ENCODE peak calls at places on chromosomes 4 and X, in seven cellular contexts. H is PC-9; L is A549; J is CD8-positive, alpha-beta memory T cell; W is right cardiac atrium; S is effector memory CD4-positive, alpha-beta T cell; M is body of pancreas. N is an unnamed sample.

GRCh38 chr4:89164400-89164799 is 53.1 kb downstream of the TIGD2 start:
- DNase-seq in W (no peak), H (no peak), M (no peak), S (no peak), L (no peak), J (no peak), N (no peak)

GRCh38 chr4:187268940-187269339 is 545.3 kb upstream of the FAT1 start:
- DNase-seq in S (no peak), J (no peak), L (no peak), M (no peak), W (no peak), H (no peak), N (no peak)

GRCh38 chr4:55321707-55322264 is 24.3 kb upstream of the SRD5A3 start:
- DNase-seq in H (peak; percentile 60), W (peak; percentile 84), J (no peak), L (peak; percentile 25), M (peak; percentile 64), S (peak; percentile 11), N (peak; percentile 76)

GRCh38 chrX:155094468-155095061 is 23.3 kb downstream of the BRCC3 start:
- DNase-seq in L (no peak), H (peak; percentile 7), J (peak; percentile 33), M (no peak), W (no peak), S (no peak), N (peak; percentile 25)

GRCh38 chrX:77275392-77275791 is 171.8 kb upstream of the FGF16 start:
- DNase-seq in W (no peak), J (no peak), M (no peak), H (no peak), S (no peak), L (no peak), N (no peak)

GRCh38 chr4:10205223-10205622 is 88.6 kb upstream of the WDR1 start:
- DNase-seq in H (no peak), S (no peak), J (no peak), L (no peak), W (no peak), M (no peak), N (no peak)

GRCh38 chrX:31981546-31982062 is 909.8 kb upstream of the FTHL17 start:
- DNase-seq in S (no peak), H (no peak), J (no peak), L (no peak), W (no peak), M (no peak), N (no peak)

GRCh38 chrX:84363054-84363453 is 139.2 kb downstream of the HDX start:
- DNase-seq in M (no peak), S (no peak), W (no peak), H (no peak), L (no peak), J (no peak), N (no peak)

GRCh38 chrX:138031715-138032114 is 465.8 kb downstream of the ZIC3 start:
- DNase-seq in J (no peak), W (no peak), S (no peak), L (no peak), H (no peak), M (no peak), N (no peak)

DNA sequence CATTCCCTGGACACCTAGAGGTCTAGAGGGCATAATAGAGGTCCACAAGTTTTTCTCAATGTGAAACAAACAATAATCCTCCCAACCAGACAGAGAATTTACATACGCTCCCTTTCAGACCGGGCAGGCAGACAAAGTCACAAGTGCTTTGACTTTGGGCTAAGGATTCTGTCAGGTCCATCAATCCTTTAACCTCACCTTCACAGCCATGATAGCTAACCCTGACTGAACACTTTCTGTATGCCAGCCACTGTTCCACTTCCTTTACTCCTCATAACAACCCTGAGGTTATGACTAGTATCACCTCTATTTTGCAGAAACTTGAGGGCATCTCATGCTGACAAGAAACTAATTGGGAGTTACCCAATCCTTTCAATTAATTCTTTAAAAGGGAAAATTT is 118.8 kb upstream of the AFF2 start:
- DNase-seq in J (no peak), W (no peak), M (no peak), S (no peak), L (no peak), H (no peak), N (peak; percentile 3)
- H3K27ac ChIP-seq in J (peak overlapping the region; percentile 29), W (no peak overlapping the region), M (no peak overlapping the region), S (peak overlapping the region; percentile 60), L (no peak overlapping the region), H (no peak overlapping the region), N (peak overlapping the region; percentile 74)

DNA sequence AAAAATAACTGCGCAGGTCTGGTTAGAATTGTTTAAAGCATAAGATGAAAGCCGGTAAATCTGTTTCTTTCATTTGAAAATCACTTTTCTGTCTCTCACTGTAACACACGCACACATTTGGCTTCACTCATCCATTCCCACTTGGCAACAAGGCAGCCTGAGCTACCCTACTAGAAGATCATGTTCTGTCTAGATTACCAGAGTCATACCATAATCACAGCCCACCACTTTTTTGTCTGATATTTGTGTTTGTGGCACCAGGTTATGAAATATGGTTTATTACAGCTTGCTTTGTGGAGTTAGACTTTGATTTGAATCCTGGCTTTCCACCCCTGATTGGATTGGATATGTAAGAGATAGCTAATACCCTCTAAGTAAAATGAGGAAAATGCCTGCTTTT is 2.2 kb downstream of the USO1 start:
- DNase-seq in L (no peak), M (no peak), J (no peak), W (no peak), H (no peak), S (no peak), N (no peak)
- H3K4me3 ChIP-seq in L (peak overlapping the region; percentile 68), M (no peak overlapping the region), J (peak overlapping the region; percentile 36), W (peak overlapping the region; percentile 75), H (peak overlapping the region; percentile 69), S (no peak overlapping the region), N (no peak overlapping the region)

DNA sequence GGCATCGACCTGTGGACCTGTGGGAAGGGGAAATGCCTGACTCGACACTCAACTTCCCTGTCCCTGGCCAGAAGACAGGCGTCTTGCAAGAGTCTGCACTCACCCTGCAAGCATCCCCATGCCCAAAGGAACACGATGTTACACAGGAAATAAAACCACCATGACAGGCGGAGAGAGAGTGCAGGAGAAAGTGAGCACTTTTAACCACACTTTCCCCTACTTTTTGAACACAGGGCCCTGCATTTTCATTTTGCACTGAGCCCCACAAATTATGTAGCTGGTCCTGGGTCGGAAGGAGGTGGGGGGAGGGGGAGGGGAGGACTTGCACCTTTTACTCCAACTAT is 13.8 kb upstream of the MAN2B2 start:
- DNase-seq in L (no peak), W (no peak), J (no peak), S (no peak), H (no peak), M (no peak), N (peak; percentile 39)
- H3K27ac ChIP-seq in L (no peak overlapping the region), W (no peak overlapping the region), J (no peak overlapping the region), S (no peak overlapping the region), H (no peak overlapping the region), M (no peak overlapping the region), N (no peak overlapping the region)

GRCh38 chr4:24896056-24896455 is 16.8 kb downstream of the CCDC149 start:
- DNase-seq in W (no peak), S (no peak), L (no peak), H (no peak), M (no peak), J (no peak), N (no peak)
- H3K4me3 ChIP-seq in W (no peak overlapping the region), S (no peak overlapping the region), L (no peak overlapping the region), H (no peak overlapping the region), M (no peak overlapping the region), J (no peak overlapping the region), N (no peak overlapping the region)

GRCh38 chr4:57097711-57098110 is 12.5 kb downstream of the IGFBP7 start:
- DNase-seq in H (no peak), W (no peak), L (no peak), M (no peak), S (no peak), J (no peak), N (no peak)

GRCh38 chr4:57098415-57098814 is 11.8 kb downstream of the IGFBP7 start:
- DNase-seq in L (no peak), S (no peak), H (no peak), W (no peak), J (no peak), M (no peak), N (no peak)

GRCh38 chr4:57098945-57099344 is 11.2 kb downstream of the IGFBP7 start:
- DNase-seq in L (no peak), H (no peak), J (no peak), W (no peak), S (no peak), M (no peak), N (no peak)

GRCh38 chr4:57100979-57101629 is 9.1 kb downstream of the IGFBP7 start:
- DNase-seq in L (no peak), M (no peak), S (no peak), H (no peak), J (no peak), W (no peak), N (no peak)

DNA sequence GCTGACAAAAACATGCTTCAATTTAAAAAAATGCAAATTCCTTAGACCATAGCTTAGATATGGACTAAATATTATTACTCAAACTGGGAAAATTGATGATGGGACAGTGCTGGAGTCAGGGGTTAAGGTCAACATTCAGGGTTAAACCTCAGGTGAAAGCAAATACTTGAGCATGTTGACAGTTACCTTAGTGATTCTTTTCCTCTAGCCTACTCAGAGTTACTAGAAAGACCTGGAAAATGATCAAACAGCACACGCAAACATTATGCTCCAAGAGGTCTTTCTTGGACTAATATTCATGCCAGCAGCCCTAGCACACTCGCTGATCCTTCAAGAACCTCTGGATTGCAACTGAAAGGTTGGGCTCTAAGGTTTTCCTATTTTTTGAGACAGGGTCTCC is 10.8 kb downstream of the IGFBP7 start:
- DNase-seq in L (no peak), W (no peak), M (no peak), J (no peak), S (no peak), H (no peak), N (no peak)
- H3K27ac ChIP-seq in L (peak overlapping the region; percentile 48), W (peak overlapping the region; percentile 38), M (no peak overlapping the region), J (no peak overlapping the region), S (no peak overlapping the region), H (no peak overlapping the region), N (no peak overlapping the region)

GRCh38 chr4:42363614-42364013 is 33.7 kb upstream of the SHISA3 start:
- DNase-seq in H (no peak), S (no peak), J (no peak), L (no peak), W (no peak), M (no peak), N (no peak)

GRCh38 chr4:42361475-42361874 is 35.8 kb upstream of the SHISA3 start:
- DNase-seq in W (no peak), M (no peak), S (no peak), L (no peak), H (no peak), J (no peak), N (no peak)

GRCh38 chr4:42360158-42360557 is 37.1 kb upstream of the SHISA3 start:
- DNase-seq in L (no peak), J (no peak), S (no peak), W (no peak), M (no peak), H (no peak), N (no peak)

GRCh38 chr4:42357325-42357724 is 40.0 kb upstream of the SHISA3 start:
- DNase-seq in S (no peak), M (no peak), J (no peak), W (no peak), L (no peak), H (no peak), N (no peak)

GRCh38 chr4:42359686-42360085 is 37.6 kb upstream of the SHISA3 start:
- DNase-seq in S (no peak), L (no peak), J (no peak), M (no peak), H (no peak), W (no peak), N (no peak)
- H3K4me3 ChIP-seq in S (no peak overlapping the region), L (no peak overlapping the region), J (no peak overlapping the region), M (no peak overlapping the region), H (no peak overlapping the region), W (peak overlapping the region; percentile 26), N (no peak overlapping the region)

N was measured in HL-60.